ENCODE peak calls at places on chromosomes 1 and 21, in nine cellular contexts. A is EL, E is B cell, T is endodermal cell, R is smooth muscle cell of the brain vasculature, B is iPS-NIHi11, Y is AML-193, S is mucosa of gallbladder, Z is uterus. V is an unnamed sample.

GRCh38 chr1:18795002-18795689 is 64.3 kb downstream of the TAS1R2 start:
- DNase-seq in A (no peak), E (no peak), T (peak), R (no peak), B (no peak), Y (no peak), S (no peak), Z (no peak), V (no peak)

GRCh38 chr1:81949421-81949820 is 148.7 kb downstream of the ADGRL2 start:
- DNase-seq in A (no peak), E (no peak), T (no peak), R (no peak), B (no peak), Y (no peak), S (no peak), Z (no peak), V (no peak)

GRCh38 chr1:169305948-169306347 is 61.6 kb downstream of the NME7 start:
- DNase-seq in A (no peak), E (no peak), T (no peak), R (no peak), B (no peak), Y (no peak), S (no peak), Z (no peak), V (no peak)

GRCh38 chr1:25861316-25862286 is 2.3 kb upstream of the AUNIP start:
- DNase-seq in A (no peak), E (no peak), T (no peak), R (no peak), B (no peak), Y (peak), S (no peak), Z (no peak), V (no peak)

GRCh38 chr1:233673146-233673946 is 59.4 kb downstream of the KCNK1 start:
- DNase-seq in A (no peak), E (no peak), T (no peak), R (no peak), B (no peak), Y (no peak), S (peak), Z (no peak), V (no peak)

GRCh38 chr1:246280551-246280950 is 226.5 kb downstream of the SMYD3 start:
- DNase-seq in A (peak), E (no peak), T (no peak), R (peak), B (no peak), Y (peak), S (no peak), Z (no peak), V (no peak)

GRCh38 chr1:159974350-159974965 is 20.4 kb upstream of the SLAMF9 start:
- DNase-seq in A (no peak), E (no peak), T (no peak), R (no peak), B (no peak), Y (no peak), S (no peak), Z (no peak), V (peak)

GRCh38 chr1:228875741-228876140 is 140.5 kb downstream of the RHOU start:
- DNase-seq in A (no peak), E (no peak), T (no peak), R (no peak), B (no peak), Y (no peak), S (no peak), Z (no peak), V (no peak)

GRCh38 chr1:91872560-91873081 is 13.3 kb downstream of the TGFBR3 start:
- DNase-seq in A (peak), E (no peak), T (no peak), R (no peak), B (no peak), Y (no peak), S (no peak), Z (no peak), V (no peak)

GRCh38 chr21:39020751-39021474 is 162.3 kb downstream of the PSMG1 start:
- DNase-seq in A (peak), E (no peak), T (peak), R (no peak), B (no peak), Y (peak), S (peak), Z (no peak), V (no peak)

GRCh38 chr1:84146375-84147032 is 2.4 kb downstream of the PRKACB start:
- DNase-seq in A (peak), E (no peak), T (no peak), R (no peak), B (no peak), Y (peak), S (no peak), Z (no peak), V (no peak)

GRCh38 chr1:15678578-15678977 is 5.5 kb upstream of the PLEKHM2 start:
- DNase-seq in A (peak), E (no peak), T (peak), R (no peak), B (no peak), Y (no peak), S (no peak), Z (no peak), V (no peak)

GRCh38 chr1:20324704-20325406 is 34.2 kb downstream of the VWA5B1 start:
- DNase-seq in A (no peak), E (no peak), T (no peak), R (no peak), B (peak), Y (no peak), S (no peak), Z (no peak), V (no peak)

GRCh38 chr1:16915627-16915973 is 6.1 kb upstream of the CROCC start:
- DNase-seq in A (no peak), E (no peak), T (peak), R (no peak), B (no peak), Y (peak), S (no peak), Z (no peak), V (no peak)

GRCh38 chr1:19310720-19311502 is 1.0 kb downstream of the AKR7A2 start:
- DNase-seq in A (peak), E (no peak), T (no peak), R (no peak), B (no peak), Y (no peak), S (no peak), Z (no peak), V (no peak)

GRCh38 chr1:57860931-57861600 is 437.2 kb upstream of the DAB1 start:
- DNase-seq in A (no peak), E (no peak), T (no peak), R (no peak), B (no peak), Y (no peak), S (no peak), Z (no peak), V (no peak)

GRCh38 chr1:247961796-247962195 is 3.2 kb upstream of the OR2AK2 start:
- DNase-seq in A (no peak), E (no peak), T (no peak), R (no peak), B (no peak), Y (no peak), S (no peak), Z (no peak), V (no peak)

GRCh38 chr1:226737819-226738420 is 1.2 kb downstream of the ITPKB start:
- DNase-seq in A (peak), E (peak), T (peak), R (no peak), B (peak), Y (peak), S (peak), Z (peak), V (peak)

GRCh38 chr1:27111771-27112573 is 43.0 kb downstream of the SLC9A1 start:
- DNase-seq in A (peak), E (peak), T (no peak), R (peak), B (peak), Y (peak), S (peak), Z (peak), V (peak)

GRCh38 chr1:40868051-40868723 is 6.0 kb upstream of the CITED4 start:
- DNase-seq in A (no peak), E (no peak), T (no peak), R (no peak), B (no peak), Y (peak), S (peak), Z (no peak), V (no peak)

GRCh38 chr1:7919880-7920279 is 20.8 kb downstream of the TNFRSF9 start:
- DNase-seq in A (no peak), E (no peak), T (no peak), R (no peak), B (no peak), Y (no peak), S (no peak), Z (no peak), V (no peak)

GRCh38 chr1:9302745-9303524 is 10.2 kb downstream of the SPSB1 start:
- DNase-seq in A (peak), E (no peak), T (no peak), R (no peak), B (no peak), Y (no peak), S (peak), Z (no peak), V (no peak)

GRCh38 chr1:37851782-37852210 is 7.6 kb downstream of the MTF1 start:
- DNase-seq in A (no peak), E (peak), T (no peak), R (no peak), B (no peak), Y (peak), S (no peak), Z (no peak), V (no peak)

GRCh38 chr1:243253927-243254232 is 1.2 kb downstream of the CEP170 start:
- DNase-seq in A (peak), E (no peak), T (no peak), R (no peak), B (no peak), Y (no peak), S (no peak), Z (no peak), V (no peak)

GRCh38 chr21:15272171-15272570 is 207.4 kb upstream of the NRIP1 start:
- DNase-seq in A (no peak), E (no peak), T (no peak), R (no peak), B (no peak), Y (no peak), S (no peak), Z (no peak), V (no peak)

GRCh38 chr1:203581841-203582240 is 44.8 kb upstream of the ATP2B4 start:
- DNase-seq in A (no peak), E (no peak), T (no peak), R (no peak), B (no peak), Y (no peak), S (no peak), Z (no peak), V (no peak)

GRCh38 chr1:209435654-209436566 is 147.6 kb upstream of the CAMK1G start:
- DNase-seq in A (peak), E (no peak), T (peak), R (peak), B (peak), Y (peak), S (peak), Z (peak), V (peak)

GRCh38 chr1:107047602-107048001 is 8.9 kb upstream of the PRMT6 start:
- DNase-seq in A (no peak), E (no peak), T (no peak), R (no peak), B (no peak), Y (peak), S (no peak), Z (no peak), V (no peak)

GRCh38 chr1:206834217-206834616 is 31.2 kb upstream of the IL20 start:
- DNase-seq in A (no peak), E (no peak), T (no peak), R (no peak), B (no peak), Y (no peak), S (no peak), Z (no peak), V (no peak)

GRCh38 chr1:222904451-222904850 is 89.6 kb downstream of the DISP1 start:
- DNase-seq in A (no peak), E (no peak), T (no peak), R (no peak), B (no peak), Y (no peak), S (no peak), Z (no peak), V (no peak)

GRCh38 chr1:107139833-107140702 is 771 bp upstream of the NTNG1 start:
- DNase-seq in A (peak), E (peak), T (peak), R (no peak), B (peak), Y (no peak), S (no peak), Z (no peak), V (no peak)

GRCh38 chr1:179105393-179105792 is 23.5 kb downstream of the TOR3A start:
- DNase-seq in A (no peak), E (no peak), T (peak), R (no peak), B (peak), Y (no peak), S (no peak), Z (no peak), V (no peak)

GRCh38 chr21:44987301-44987885 is 47.6 kb downstream of the SLX9 start:
- DNase-seq in A (no peak), E (no peak), T (no peak), R (no peak), B (no peak), Y (no peak), S (no peak), Z (no peak), V (no peak)

GRCh38 chr1:68470388-68470970 is 20.7 kb upstream of the RPE65 start:
- DNase-seq in A (no peak), E (no peak), T (no peak), R (no peak), B (no peak), Y (peak), S (no peak), Z (no peak), V (no peak)